ENCODE peak calls at places on chromosomes 3 and 15, in four cellular contexts. Q is stimulated activated CD4-positive, alpha-beta T cell treated with anti-CD3 and anti-CD28 coated beads, Interleukin-12 subunit alpha, Interleukin-12 subunit beta, amount 100 ng/mL, for 4 hours; B is right lobe of liver; O is GM18507. N is an unnamed sample.

GRCh38 chr3:159787794-159788205 is 200.8 kb upstream of the IL12A start:
- DNase-seq in Q (no peak), B (no peak), O (no peak), N (no peak)

GRCh38 chr3:138938056-138938876 is 8.7 kb downstream of the FOXL2 start:
- DNase-seq in O (no peak), Q (no peak), B (no peak), N (no peak)

GRCh38 chr3:171741377-171741776 is 68.9 kb downstream of the PLD1 start:
- DNase-seq in O (no peak), B (no peak), Q (no peak), N (no peak)

GRCh38 chr15:75920079-75920478 is 16.4 kb downstream of the FBXO22 start:
- DNase-seq in Q (no peak), B (no peak), O (no peak), N (no peak)

GRCh38 chr3:64878372-64878771 is 190.6 kb upstream of the ADAMTS9 start:
- DNase-seq in B (no peak), O (no peak), Q (no peak), N (no peak)

GRCh38 chr3:28564211-28564610 is 215.6 kb upstream of the AZI2 start:
- DNase-seq in O (no peak), B (no peak), Q (no peak), N (no peak)

GRCh38 chr3:69086133-69086722 is 1.5 kb downstream of the ARL6IP5 start:
- DNase-seq in Q (peak; percentile 74), O (no peak), B (peak; percentile 84), N (peak; percentile 72)

GRCh38 chr3:64176461-64176996 is 48.7 kb downstream of the PRICKLE2 start:
- DNase-seq in O (no peak), Q (no peak), B (no peak), N (no peak)

GRCh38 chr3:31174055-31174454 is 279.6 kb upstream of the GADL1 start:
- DNase-seq in B (no peak), Q (no peak), O (no peak), N (no peak)

GRCh38 chr3:27570421-27571106 is 86.4 kb upstream of the SLC4A7 start:
- DNase-seq in B (no peak), O (no peak), Q (no peak), N (no peak)

GRCh38 chr3:21955406-21955805 is 204.4 kb upstream of the ZNF385D start:
- DNase-seq in O (no peak), Q (no peak), B (no peak), N (no peak)

GRCh38 chr3:105118905-105119304 is 247.8 kb upstream of the ALCAM start:
- DNase-seq in O (no peak), Q (no peak), B (no peak), N (no peak)

GRCh38 chr3:65490132-65490531 is 548.6 kb downstream of the MAGI1 start:
- DNase-seq in O (no peak), B (no peak), Q (no peak), N (no peak)

GRCh38 chr3:39531681-39532080 is 64.2 kb downstream of the MOBP start:
- DNase-seq in O (no peak), Q (no peak), B (no peak), N (peak; percentile 21)

GRCh38 chr3:11385329-11385728 is 113.1 kb downstream of the ATG7 start:
- DNase-seq in O (no peak), B (no peak), Q (no peak), N (no peak)

GRCh38 chr3:101675709-101676218 is 1.2 kb downstream of the ZBTB11 start:
- DNase-seq in B (no peak), Q (no peak), O (no peak), N (no peak)

GRCh38 chr3:9402410-9403228 is 5.2 kb downstream of the SETD5 start:
- DNase-seq in O (no peak), B (peak; percentile 79), Q (no peak), N (no peak)

GRCh38 chr15:90603893-90604292 is 74.2 kb downstream of the CRTC3 start:
- DNase-seq in O (no peak), Q (peak; percentile 44), B (no peak), N (no peak)

GRCh38 chr3:98741121-98741716 is 21.9 kb upstream of the ST3GAL6 start:
- DNase-seq in Q (no peak), B (no peak), O (no peak), N (no peak)

GRCh38 chr15:68586274-68586961 is 7.6 kb downstream of the CORO2B start:
- DNase-seq in B (peak; percentile 24), O (no peak), Q (no peak), N (peak; percentile 83)

GRCh38 chr15:49697121-49697520 is 76.3 kb downstream of the DTWD1 start:
- DNase-seq in B (no peak), O (no peak), Q (no peak), N (no peak)

GRCh38 chr15:31977812-31978662 is 52.3 kb upstream of the CHRNA7 start:
- DNase-seq in B (peak; percentile 73), O (peak; percentile 26), Q (peak; percentile 55), N (peak; percentile 32)

GRCh38 chr15:55909036-55909811 is 84.2 kb downstream of the NEDD4 start:
- DNase-seq in O (no peak), B (no peak), Q (no peak), N (no peak)

GRCh38 chr3:50268703-50269451 is at the start of gene SEMA3B:
- DNase-seq in O (no peak), Q (no peak), B (no peak), N (no peak)

GRCh38 chr15:32998979-32999677 is 195.4 kb downstream of the FMN1 start:
- DNase-seq in B (no peak), O (no peak), Q (no peak), N (no peak)

GRCh38 chr15:63752075-63752684 is 81.6 kb downstream of the HERC1 start:
- DNase-seq in Q (no peak), O (peak; percentile 11), B (no peak), N (peak; percentile 60)

GRCh38 chr3:13852638-13853009 is 27.2 kb downstream of the WNT7A start:
- DNase-seq in O (no peak), Q (no peak), B (no peak), N (no peak)

GRCh38 chr15:25931846-25932245 is 68.7 kb upstream of the ATP10A start:
- DNase-seq in O (no peak), Q (no peak), B (no peak), N (no peak)

GRCh38 chr15:82186748-82187415 is 75.7 kb downstream of the EFL1 start:
- DNase-seq in O (no peak), Q (no peak), B (no peak), N (no peak)

GRCh38 chr15:77410701-77411613 is 8.9 kb downstream of the PEAK1 start:
- DNase-seq in Q (no peak), B (no peak), O (no peak), N (no peak)